ENCODE peak calls at places on chromosome 9, in four cellular contexts. Q is lung, J is heart right ventricle, L is tibial artery. P is an unnamed sample. For H3K9me3 and H3K4me1, the result is how much of the 10 kb centered on the place peaks cover.

GRCh38 chr9:77158772-77159513 is 18.4 kb upstream of the VPS13A start:
- DNase-seq in J (no peak), Q (no peak), L (no peak), P (no peak)

GRCh38 chr9:385818-386398 is 171.2 kb downstream of the DOCK8 start:
- DNase-seq in Q (peak), J (no peak), L (peak), P (no peak)

GRCh38 chr9:130869250-130869649 is 27.4 kb downstream of the QRFP start:
- DNase-seq in L (no peak), Q (no peak), J (peak), P (peak)

GRCh38 chr9:84781431-84781830 is 111.9 kb downstream of the NTRK2 start:
- DNase-seq in Q (no peak), L (peak), J (no peak), P (no peak)

GRCh38 chr9:101486693-101487442 is 46.8 kb upstream of the RNF20 start:
- DNase-seq in L (peak), J (peak), Q (peak), P (peak)

GRCh38 chr9:114396558-114397218 is 8.9 kb upstream of the AKNA start:
- DNase-seq in Q (peak), J (no peak), L (peak), P (peak)

GRCh38 chr9:129595903-129596540 is 24.9 kb downstream of the C9orf50 start:
- DNase-seq in Q (no peak), L (no peak), J (no peak), P (no peak)

GRCh38 chr9:105278751-105279150 is 34.3 kb downstream of the SLC44A1 start:
- DNase-seq in L (no peak), J (no peak), Q (no peak), P (no peak)

GRCh38 chr9:114385412-114386181 is 2.2 kb downstream of the AKNA start:
- DNase-seq in Q (peak), L (peak), J (peak), P (peak)

GRCh38 chr9:134196911-134197310 is 32.5 kb upstream of the RNU6ATAC start:
- DNase-seq in L (no peak), Q (no peak), J (peak), P (peak)

DNA sequence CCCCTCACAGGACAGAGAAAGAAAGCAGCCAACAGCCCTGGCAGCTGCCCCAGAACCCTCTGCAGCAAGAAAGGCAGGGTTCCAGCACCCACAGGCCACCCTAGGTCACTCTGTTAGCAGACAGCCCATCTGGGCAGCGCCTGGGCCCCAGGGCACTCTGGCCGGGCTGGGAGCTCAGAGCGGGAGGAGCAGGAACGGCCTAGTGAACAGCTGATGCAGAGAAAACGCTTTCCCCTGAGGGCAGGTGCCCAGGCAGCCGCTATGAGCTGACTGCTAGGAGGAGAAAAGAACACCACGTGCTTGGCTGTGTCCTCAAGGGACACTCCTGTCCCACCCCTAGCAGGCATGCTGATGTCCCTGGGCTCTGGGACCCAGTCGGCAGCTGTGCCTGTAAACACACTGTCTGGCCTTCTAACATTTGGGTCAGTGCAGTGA is 6.6 kb downstream of the RALGDS start:
- DNase-seq in Q (no peak), J (peak), L (peak), P (peak)
- H3K4me3 ChIP-seq in Q (no peak), J (no peak), L (no peak), P (no peak)

DNA sequence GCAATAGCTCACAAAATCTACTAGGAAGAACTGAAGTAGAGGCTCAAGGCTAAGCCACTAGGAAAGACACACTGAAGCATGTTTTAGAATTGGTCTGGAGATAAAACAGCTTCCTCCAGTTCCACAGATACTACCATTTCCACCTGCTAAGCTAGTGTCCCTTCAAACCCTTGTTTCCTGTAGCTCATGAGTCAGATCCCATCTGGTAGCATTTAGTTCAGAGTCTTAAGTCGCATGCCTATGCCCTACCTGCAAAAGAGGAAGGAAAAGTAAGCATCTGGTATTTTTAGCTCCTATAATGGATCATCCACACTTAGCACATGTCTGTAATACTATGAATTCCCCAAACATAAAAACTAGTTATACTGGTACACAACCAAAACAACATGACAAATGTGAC is 92.1 kb downstream of the CDKN2A start:
- DNase-seq in L (no peak), Q (no peak), J (no peak), P (no peak)
- H3K9me3 ChIP-seq in L (half or more), Q (under half), J (under half), P (under half)

GRCh38 chr9:93617273-93617672 is 40.9 kb downstream of the PHF2 start:
- DNase-seq in J (no peak), L (no peak), Q (no peak), P (no peak)

GRCh38 chr9:93613791-93614190 is 37.4 kb downstream of the PHF2 start:
- DNase-seq in J (no peak), L (no peak), Q (no peak), P (peak)

GRCh38 chr9:93613174-93613573 is 36.8 kb downstream of the PHF2 start:
- DNase-seq in J (no peak), L (no peak), Q (no peak), P (no peak)

GRCh38 chr9:93612796-93613154 is 36.4 kb downstream of the PHF2 start:
- DNase-seq in L (no peak), Q (no peak), J (no peak), P (no peak)

DNA sequence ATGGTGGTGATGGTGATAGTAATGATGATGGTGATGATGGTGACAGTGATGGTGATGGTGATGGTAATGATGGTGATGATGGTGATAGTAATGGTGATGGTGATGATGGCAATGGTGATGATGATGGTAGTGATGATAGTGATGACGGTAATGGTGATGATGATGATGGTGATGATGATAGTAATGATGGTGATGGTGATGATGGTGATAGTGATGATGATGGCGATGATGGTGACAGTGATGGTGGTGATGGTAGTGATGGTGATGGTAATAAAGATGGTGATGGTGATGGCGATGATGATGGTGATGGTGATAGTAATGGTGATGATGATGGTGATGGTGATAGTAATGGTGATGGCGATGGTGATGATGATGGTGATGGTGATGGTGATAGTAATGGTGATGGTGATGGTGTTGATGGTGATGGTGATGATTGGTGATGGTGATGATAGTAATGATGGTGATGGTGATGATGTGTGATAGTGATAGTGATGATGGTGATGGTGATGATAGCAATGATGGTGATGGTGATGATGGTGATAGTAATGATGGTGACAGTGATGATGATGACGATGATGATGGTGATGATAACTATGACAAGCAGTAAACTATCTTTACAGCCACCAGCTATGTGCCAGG is 38.6 kb downstream of the PHF2 start:
- DNase-seq in J (no peak), Q (no peak), L (no peak), P (no peak)
- H3K4me1 ChIP-seq in J (under half), Q (under half), L (under half), P (under half)

GRCh38 chr9:131905144-131905543 is 165.3 kb upstream of the RAPGEF1 start:
- DNase-seq in J (no peak), L (no peak), Q (no peak), P (no peak)
- H3K4me3 ChIP-seq in J (no peak), L (no peak), Q (no peak), P (no peak)

DNA sequence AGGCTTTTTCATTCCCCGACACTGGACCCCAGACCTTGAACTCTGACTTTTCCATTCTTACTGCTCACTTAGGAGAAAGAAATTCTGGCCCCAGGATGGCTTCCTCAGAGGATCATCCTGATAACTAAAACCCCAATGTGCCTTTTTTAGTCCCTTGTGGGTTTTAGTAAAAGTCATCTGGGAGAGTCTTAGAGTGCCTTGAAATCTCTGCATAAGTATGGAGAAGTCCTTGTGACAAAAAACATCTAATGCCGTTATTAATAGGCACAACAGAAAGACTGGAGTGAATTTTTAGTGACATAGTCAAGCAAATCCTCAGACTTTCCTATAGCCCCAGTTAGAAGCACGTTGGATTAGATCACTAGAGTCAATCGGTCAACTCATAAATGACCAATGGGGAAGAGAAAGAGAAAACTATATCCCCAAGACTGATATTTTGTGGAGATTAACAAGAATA is 108.2 kb upstream of the MPDZ start:
- DNase-seq in Q (no peak), J (no peak), L (no peak), P (no peak)
- H3K9me3 ChIP-seq in Q (under half), J (under half), L (under half), P (under half)

GRCh38 chr9:98121096-98121495 is 2.1 kb upstream of the TRIM14 start:
- DNase-seq in J (no peak), L (no peak), Q (no peak), P (no peak)
- H3K4me1 ChIP-seq in J (under half), L (under half), Q (under half), P (under half)

DNA sequence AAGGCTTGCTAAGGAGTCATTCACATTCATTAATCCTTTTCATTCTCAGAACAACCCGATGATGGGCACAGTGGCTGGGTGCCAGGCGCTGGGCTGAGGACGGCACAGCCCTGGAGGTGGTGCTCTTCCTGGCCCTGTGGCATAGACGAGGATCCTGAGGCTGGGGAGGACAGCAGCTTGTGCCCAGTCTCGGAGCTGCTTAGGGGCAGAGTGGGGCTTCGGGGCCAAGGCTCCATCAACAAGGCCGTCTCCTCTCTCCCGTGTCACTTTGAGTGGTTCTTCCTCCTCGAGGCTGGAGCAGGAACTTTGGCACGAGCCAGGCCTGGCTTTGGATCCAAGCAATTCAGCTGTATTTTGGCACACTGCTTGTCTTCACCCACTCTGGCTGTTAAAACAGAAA is 166.7 kb downstream of the TTLL11 start:
- DNase-seq in J (no peak), L (no peak), Q (no peak), P (no peak)
- H3K4me3 ChIP-seq in J (no peak), L (no peak), Q (no peak), P (no peak)

GRCh38 chr9:2298217-2298616 is 283.1 kb downstream of the SMARCA2 start:
- DNase-seq in J (no peak), L (no peak), Q (no peak), P (no peak)
- H3K9me3 ChIP-seq in J (under half), L (under half), Q (under half), P (under half)

P was measured in right cardiac atrium.